ENCODE peak calls at places on chromosomes 3 and 15, in four cellular contexts. One of them, this sample, is unnamed.

GRCh38 chr15:87604857-87605446 is 651.6 kb downstream of the NTRK3 start:
- DNase-seq in pancreas: no peak
- DNase-seq in colonic mucosa: no peak
- DNase-seq in activated CD8-positive, alpha-beta T cell treated with anti-CD3 and anti-CD28 coated beads for 36 hours: peak
- DNase-seq in this sample: no peak

GRCh38 chr15:69032006-69032405 is 17.5 kb downstream of the NOX5 start:
- DNase-seq in pancreas: no peak
- DNase-seq in colonic mucosa: no peak
- DNase-seq in activated CD8-positive, alpha-beta T cell treated with anti-CD3 and anti-CD28 coated beads for 36 hours: no peak
- DNase-seq in this sample: no peak

GRCh38 chr3:125144653-125145314 is 67.8 kb downstream of the SLC12A8 start:
- DNase-seq in pancreas: no peak
- DNase-seq in colonic mucosa: no peak
- DNase-seq in activated CD8-positive, alpha-beta T cell treated with anti-CD3 and anti-CD28 coated beads for 36 hours: no peak
- DNase-seq in this sample: no peak

GRCh38 chr3:9347887-9348286 is 15.0 kb upstream of the THUMPD3 start:
- DNase-seq in pancreas: no peak
- DNase-seq in colonic mucosa: no peak
- DNase-seq in activated CD8-positive, alpha-beta T cell treated with anti-CD3 and anti-CD28 coated beads for 36 hours: no peak
- DNase-seq in this sample: no peak

GRCh38 chr15:57548835-57549234 is 42.9 kb upstream of the MYZAP start:
- DNase-seq in pancreas: no peak
- DNase-seq in colonic mucosa: peak
- DNase-seq in activated CD8-positive, alpha-beta T cell treated with anti-CD3 and anti-CD28 coated beads for 36 hours: no peak
- DNase-seq in this sample: no peak

GRCh38 chr3:185460719-185461350 is 38.0 kb downstream of the TMEM41A start:
- DNase-seq in pancreas: no peak
- DNase-seq in colonic mucosa: no peak
- DNase-seq in activated CD8-positive, alpha-beta T cell treated with anti-CD3 and anti-CD28 coated beads for 36 hours: no peak
- DNase-seq in this sample: no peak

GRCh38 chr3:13494463-13495350 is 14.6 kb downstream of the HDAC11 start:
- DNase-seq in pancreas: no peak
- DNase-seq in colonic mucosa: no peak
- DNase-seq in activated CD8-positive, alpha-beta T cell treated with anti-CD3 and anti-CD28 coated beads for 36 hours: peak
- DNase-seq in this sample: no peak

GRCh38 chr3:61425356-61425755 is 136.0 kb upstream of the PTPRG start:
- DNase-seq in pancreas: no peak
- DNase-seq in colonic mucosa: no peak
- DNase-seq in activated CD8-positive, alpha-beta T cell treated with anti-CD3 and anti-CD28 coated beads for 36 hours: no peak
- DNase-seq in this sample: no peak

GRCh38 chr3:188916934-188917391 is 254.8 kb upstream of the TPRG1 start:
- DNase-seq in pancreas: no peak
- DNase-seq in colonic mucosa: no peak
- DNase-seq in activated CD8-positive, alpha-beta T cell treated with anti-CD3 and anti-CD28 coated beads for 36 hours: peak
- DNase-seq in this sample: no peak

GRCh38 chr3:111913163-111913763 is 54.2 kb downstream of the PHLDB2 start:
- DNase-seq in pancreas: no peak
- DNase-seq in colonic mucosa: no peak
- DNase-seq in activated CD8-positive, alpha-beta T cell treated with anti-CD3 and anti-CD28 coated beads for 36 hours: no peak
- DNase-seq in this sample: no peak

GRCh38 chr3:32815812-32816438 is 1.9 kb upstream of the TRIM71 start:
- DNase-seq in pancreas: no peak
- DNase-seq in colonic mucosa: no peak
- DNase-seq in activated CD8-positive, alpha-beta T cell treated with anti-CD3 and anti-CD28 coated beads for 36 hours: no peak
- DNase-seq in this sample: no peak

GRCh38 chr15:32994810-32995424 is 199.6 kb downstream of the FMN1 start:
- DNase-seq in pancreas: no peak
- DNase-seq in colonic mucosa: no peak
- DNase-seq in activated CD8-positive, alpha-beta T cell treated with anti-CD3 and anti-CD28 coated beads for 36 hours: no peak
- DNase-seq in this sample: no peak

GRCh38 chr3:109643590-109643989 is 306.2 kb upstream of the DPPA4 start:
- DNase-seq in pancreas: no peak
- DNase-seq in colonic mucosa: no peak
- DNase-seq in activated CD8-positive, alpha-beta T cell treated with anti-CD3 and anti-CD28 coated beads for 36 hours: peak
- DNase-seq in this sample: no peak

GRCh38 chr15:50358805-50359204 is 3.8 kb upstream of the GABPB1 start:
- DNase-seq in pancreas: no peak
- DNase-seq in colonic mucosa: no peak
- DNase-seq in activated CD8-positive, alpha-beta T cell treated with anti-CD3 and anti-CD28 coated beads for 36 hours: peak
- DNase-seq in this sample: no peak

GRCh38 chr3:141575879-141576743 is 89.3 kb downstream of the RASA2 start:
- DNase-seq in pancreas: no peak
- DNase-seq in colonic mucosa: no peak
- DNase-seq in activated CD8-positive, alpha-beta T cell treated with anti-CD3 and anti-CD28 coated beads for 36 hours: no peak
- DNase-seq in this sample: no peak

GRCh38 chr3:141578197-141578596 is 91.4 kb downstream of the RASA2 start:
- DNase-seq in pancreas: no peak
- DNase-seq in colonic mucosa: no peak
- DNase-seq in activated CD8-positive, alpha-beta T cell treated with anti-CD3 and anti-CD28 coated beads for 36 hours: no peak
- DNase-seq in this sample: no peak

DNA sequence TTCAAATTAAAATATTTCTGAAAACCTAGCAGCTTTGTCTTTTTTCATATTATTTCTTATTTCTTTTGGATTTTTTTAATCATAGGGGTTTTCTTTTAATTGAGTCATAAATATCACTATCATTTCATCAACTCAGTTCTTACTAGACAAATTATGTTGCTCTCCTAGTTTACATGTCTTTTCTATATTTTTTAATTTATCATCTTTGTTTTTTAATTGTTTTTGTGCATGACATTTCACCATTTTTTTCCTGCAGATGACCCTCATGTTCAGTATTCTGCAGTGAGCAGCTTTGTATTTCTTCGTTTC is 89.9 kb downstream of the RASA2 start:
- DNase-seq in pancreas: no peak
- DNase-seq in colonic mucosa: no peak
- DNase-seq in activated CD8-positive, alpha-beta T cell treated with anti-CD3 and anti-CD28 coated beads for 36 hours: no peak
- DNase-seq in this sample: no peak
- TF ChIP-seq CTCF in pancreas: no peak
- TF ChIP-seq CTCF in colonic mucosa: no peak
- TF ChIP-seq CTCF in activated CD8-positive, alpha-beta T cell treated with anti-CD3 and anti-CD28 coated beads for 36 hours: no peak
- TF ChIP-seq CTCF in this sample: no peak

GRCh38 chr3:44920081-44920480 is 45.7 kb downstream of the TGM4 start:
- DNase-seq in pancreas: peak
- DNase-seq in colonic mucosa: no peak
- DNase-seq in activated CD8-positive, alpha-beta T cell treated with anti-CD3 and anti-CD28 coated beads for 36 hours: no peak
- DNase-seq in this sample: no peak

GRCh38 chr3:44915702-44916438 is 41.5 kb downstream of the TGM4 start:
- DNase-seq in pancreas: no peak
- DNase-seq in colonic mucosa: no peak
- DNase-seq in activated CD8-positive, alpha-beta T cell treated with anti-CD3 and anti-CD28 coated beads for 36 hours: no peak
- DNase-seq in this sample: no peak

GRCh38 chr3:44918087-44918486 is 43.7 kb downstream of the TGM4 start:
- DNase-seq in pancreas: no peak
- DNase-seq in colonic mucosa: no peak
- DNase-seq in activated CD8-positive, alpha-beta T cell treated with anti-CD3 and anti-CD28 coated beads for 36 hours: no peak
- DNase-seq in this sample: no peak

GRCh38 chr3:44914936-44915335 is 40.5 kb downstream of the TGM4 start:
- DNase-seq in pancreas: no peak
- DNase-seq in colonic mucosa: no peak
- DNase-seq in activated CD8-positive, alpha-beta T cell treated with anti-CD3 and anti-CD28 coated beads for 36 hours: no peak
- DNase-seq in this sample: no peak

DNA sequence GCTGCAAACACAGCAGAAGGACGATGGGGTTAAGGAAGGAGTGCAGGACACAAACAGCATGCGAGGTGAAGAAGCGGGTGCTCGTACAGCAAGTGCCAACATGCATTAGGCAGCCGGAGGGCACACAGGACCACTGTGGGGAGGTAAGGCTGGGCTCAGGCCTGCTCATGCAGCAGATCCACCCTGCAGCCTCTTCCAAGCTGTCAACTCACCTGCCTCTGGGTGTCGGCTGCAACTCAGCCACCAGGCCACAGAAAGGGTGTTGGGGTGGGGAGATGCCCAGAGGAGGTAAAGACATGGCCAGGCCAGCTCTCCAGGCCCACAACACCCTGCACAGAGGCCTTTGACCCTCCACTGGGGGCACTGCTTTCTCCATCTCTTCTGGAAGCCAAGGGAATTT is 44.2 kb downstream of the TGM4 start:
- DNase-seq in pancreas: no peak
- DNase-seq in colonic mucosa: no peak
- DNase-seq in activated CD8-positive, alpha-beta T cell treated with anti-CD3 and anti-CD28 coated beads for 36 hours: no peak
- DNase-seq in this sample: no peak
- TF ChIP-seq CTCF in pancreas: no peak
- TF ChIP-seq CTCF in colonic mucosa: no peak
- TF ChIP-seq CTCF in activated CD8-positive, alpha-beta T cell treated with anti-CD3 and anti-CD28 coated beads for 36 hours: no peak
- TF ChIP-seq CTCF in this sample: no peak

GRCh38 chr3:12369029-12369428 is 80.2 kb downstream of the PPARG start:
- DNase-seq in pancreas: no peak
- DNase-seq in colonic mucosa: no peak
- DNase-seq in activated CD8-positive, alpha-beta T cell treated with anti-CD3 and anti-CD28 coated beads for 36 hours: no peak
- DNase-seq in this sample: no peak

GRCh38 chr3:12370758-12371157 is 81.9 kb downstream of the PPARG start:
- DNase-seq in pancreas: no peak
- DNase-seq in colonic mucosa: peak
- DNase-seq in activated CD8-positive, alpha-beta T cell treated with anti-CD3 and anti-CD28 coated beads for 36 hours: no peak
- DNase-seq in this sample: no peak

GRCh38 chr3:12369598-12369997 is 80.7 kb downstream of the PPARG start:
- DNase-seq in pancreas: no peak
- DNase-seq in colonic mucosa: no peak
- DNase-seq in activated CD8-positive, alpha-beta T cell treated with anti-CD3 and anti-CD28 coated beads for 36 hours: no peak
- DNase-seq in this sample: no peak

GRCh38 chr3:12363397-12364195 is 74.7 kb downstream of the PPARG start:
- DNase-seq in pancreas: no peak
- DNase-seq in colonic mucosa: no peak
- DNase-seq in activated CD8-positive, alpha-beta T cell treated with anti-CD3 and anti-CD28 coated beads for 36 hours: no peak
- DNase-seq in this sample: no peak

DNA sequence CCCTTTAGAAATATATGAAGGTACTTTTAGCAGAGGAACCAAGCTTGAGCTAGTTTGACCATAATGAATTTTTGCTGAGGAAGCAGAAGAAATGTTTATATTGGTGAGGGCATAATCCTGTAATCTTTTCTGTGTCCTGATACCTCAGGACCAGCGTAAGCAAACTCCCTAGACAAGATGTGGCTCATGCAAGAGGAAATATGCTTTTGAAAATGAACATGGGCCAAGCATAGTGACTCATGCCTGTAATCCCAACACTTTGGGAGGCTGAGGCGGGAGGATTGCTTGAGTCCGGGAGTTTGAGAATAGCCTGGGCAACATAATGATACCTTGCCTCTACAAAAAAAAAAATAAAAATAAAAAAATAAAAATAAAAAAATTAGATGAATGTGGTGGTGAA is 78.5 kb downstream of the PPARG start:
- DNase-seq in pancreas: no peak
- DNase-seq in colonic mucosa: no peak
- DNase-seq in activated CD8-positive, alpha-beta T cell treated with anti-CD3 and anti-CD28 coated beads for 36 hours: no peak
- DNase-seq in this sample: no peak
- TF ChIP-seq CTCF in pancreas: no peak
- TF ChIP-seq CTCF in colonic mucosa: no peak
- TF ChIP-seq CTCF in activated CD8-positive, alpha-beta T cell treated with anti-CD3 and anti-CD28 coated beads for 36 hours: no peak
- TF ChIP-seq CTCF in this sample: no peak

GRCh38 chr3:101633186-101633585 is 43.7 kb downstream of the ZBTB11 start:
- DNase-seq in pancreas: no peak
- DNase-seq in colonic mucosa: no peak
- DNase-seq in activated CD8-positive, alpha-beta T cell treated with anti-CD3 and anti-CD28 coated beads for 36 hours: no peak
- DNase-seq in this sample: no peak

GRCh38 chr3:101631397-101631796 is 45.5 kb downstream of the ZBTB11 start:
- DNase-seq in pancreas: no peak
- DNase-seq in colonic mucosa: no peak
- DNase-seq in activated CD8-positive, alpha-beta T cell treated with anti-CD3 and anti-CD28 coated beads for 36 hours: no peak
- DNase-seq in this sample: no peak

GRCh38 chr3:101635345-101635744 is 41.6 kb downstream of the ZBTB11 start:
- DNase-seq in pancreas: no peak
- DNase-seq in colonic mucosa: no peak
- DNase-seq in activated CD8-positive, alpha-beta T cell treated with anti-CD3 and anti-CD28 coated beads for 36 hours: no peak
- DNase-seq in this sample: no peak

GRCh38 chr3:101634591-101635196 is 42.2 kb downstream of the ZBTB11 start:
- DNase-seq in pancreas: no peak
- DNase-seq in colonic mucosa: no peak
- DNase-seq in activated CD8-positive, alpha-beta T cell treated with anti-CD3 and anti-CD28 coated beads for 36 hours: no peak
- DNase-seq in this sample: no peak

GRCh38 chr3:101632586-101632985 is 44.3 kb downstream of the ZBTB11 start:
- DNase-seq in pancreas: no peak
- DNase-seq in colonic mucosa: no peak
- DNase-seq in activated CD8-positive, alpha-beta T cell treated with anti-CD3 and anti-CD28 coated beads for 36 hours: no peak
- DNase-seq in this sample: no peak
- TF ChIP-seq CTCF in pancreas: no peak
- TF ChIP-seq CTCF in colonic mucosa: no peak
- TF ChIP-seq CTCF in activated CD8-positive, alpha-beta T cell treated with anti-CD3 and anti-CD28 coated beads for 36 hours: no peak
- TF ChIP-seq CTCF in this sample: no peak

DNA sequence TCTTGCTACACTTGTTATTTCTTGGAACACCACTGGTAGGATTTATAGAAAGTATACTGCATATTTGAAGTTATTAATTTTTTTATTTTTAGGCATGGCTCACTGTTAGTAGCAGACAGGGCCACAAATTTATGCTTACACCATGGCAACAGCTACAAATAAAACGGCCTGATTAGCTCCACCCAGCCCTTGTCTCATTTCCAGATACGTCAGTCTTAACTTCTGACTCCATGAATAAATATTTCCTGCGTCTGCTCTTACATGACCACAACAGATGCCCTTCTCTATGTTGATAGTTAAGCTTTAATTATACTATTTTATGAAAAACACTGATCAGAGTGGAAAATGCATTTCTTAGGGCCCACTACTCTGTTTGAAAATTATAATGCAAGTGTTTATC is 62.3 kb upstream of the CPOX start:
- DNase-seq in pancreas: no peak
- DNase-seq in colonic mucosa: no peak
- DNase-seq in activated CD8-positive, alpha-beta T cell treated with anti-CD3 and anti-CD28 coated beads for 36 hours: no peak
- DNase-seq in this sample: no peak
- TF ChIP-seq CTCF in pancreas: no peak
- TF ChIP-seq CTCF in colonic mucosa: no peak
- TF ChIP-seq CTCF in activated CD8-positive, alpha-beta T cell treated with anti-CD3 and anti-CD28 coated beads for 36 hours: no peak
- TF ChIP-seq CTCF in this sample: no peak